ENCODE peak calls at places on chromosomes 7 and 10, in nine cellular contexts. V, I, M, U, H, C, D, T and P are unnamed samples.

GRCh38 chr10:47241256-47241655 is 58.7 kb upstream of the GDF10 start:
- DNase-seq in D (no peak), H (no peak), V (no peak), C (no peak), U (no peak), I (no peak), M (no peak), T (no peak), P (no peak)

GRCh38 chr7:42603496-42603895 is 308.4 kb downstream of the C7orf25 start:
- DNase-seq in U (no peak), M (no peak), I (no peak), H (no peak), C (peak; percentile 26), V (no peak), D (no peak), T (no peak), P (no peak)

GRCh38 chr10:124416733-124417132 is 2.0 kb downstream of the OAT start:
- DNase-seq in M (no peak), V (no peak), C (peak; percentile 83), U (no peak), H (no peak), T (no peak), I (no peak), D (no peak), P (no peak)

GRCh38 chr10:73044378-73045285 is 52.0 kb downstream of the P4HA1 start:
- DNase-seq in T (no peak), H (peak; percentile 44), U (no peak), C (peak; percentile 100), I (no peak), D (no peak), V (no peak), M (no peak), P (no peak)

GRCh38 chr7:47556511-47557180 is 25.3 kb downstream of the TNS3 start:
- DNase-seq in M (no peak), V (no peak), D (no peak), I (peak; percentile 55), U (no peak), T (no peak), C (peak; percentile 50), H (no peak), P (no peak)

GRCh38 chr7:128791121-128791967 is 424 bp upstream of the CCDC136 start:
- DNase-seq in D (peak; percentile 85), M (peak; percentile 65), V (peak; percentile 47), H (peak; percentile 67), C (peak; percentile 57), U (no peak), I (peak; percentile 93), T (peak; percentile 87), P (peak; percentile 79)

GRCh38 chr10:101848408-101848807 is 4.8 kb upstream of the KCNIP2 start:
- DNase-seq in H (no peak), M (no peak), C (peak; percentile 49), T (no peak), I (no peak), V (no peak), U (no peak), D (no peak), P (no peak)

GRCh38 chr7:5296627-5297226 is 14.0 kb downstream of the SLC29A4 start:
- DNase-seq in H (peak; percentile 58), M (no peak), V (no peak), U (no peak), T (peak; percentile 32), C (peak; percentile 48), D (no peak), I (no peak), P (no peak)

GRCh38 chr7:106050743-106051110 is 61.4 kb downstream of the SYPL1 start:
- DNase-seq in I (no peak), C (peak; percentile 80), V (no peak), D (no peak), H (no peak), M (peak; percentile 88), T (peak; percentile 64), U (no peak), P (no peak)

GRCh38 chr7:43669286-43670081 is 59.8 kb downstream of the COA1 start:
- DNase-seq in I (no peak), V (no peak), T (no peak), H (no peak), M (no peak), C (no peak), D (no peak), U (no peak), P (no peak)

GRCh38 chr7:3408814-3409595 is 108.0 kb downstream of the SDK1 start:
- DNase-seq in D (no peak), C (no peak), M (no peak), I (no peak), H (no peak), T (no peak), V (no peak), U (no peak), P (no peak)

GRCh38 chr10:6314620-6315205 is 112.0 kb downstream of the PFKFB3 start:
- DNase-seq in D (no peak), M (no peak), C (peak; percentile 63), I (no peak), T (peak; percentile 77), V (peak; percentile 32), H (no peak), U (no peak), P (no peak)

GRCh38 chr7:23955145-23955544 is 245.1 kb downstream of the STK31 start:
- DNase-seq in H (no peak), C (peak; percentile 55), D (no peak), V (no peak), M (no peak), I (no peak), T (no peak), U (no peak), P (no peak)

GRCh38 chr10:103466734-103467133 is 8.0 kb upstream of the CALHM1 start:
- DNase-seq in C (no peak), D (no peak), H (no peak), V (no peak), I (no peak), U (no peak), T (no peak), M (no peak), P (no peak)
- H3K27ac ChIP-seq in C (no peak overlapping the region), D (no peak overlapping the region), H (no peak overlapping the region), V (no peak overlapping the region), I (no peak overlapping the region), U (no peak overlapping the region), T (no peak overlapping the region), M (no peak overlapping the region), P (no peak overlapping the region)

GRCh38 chr10:56116684-56117083 is 244.4 kb downstream of the ZWINT start:
- DNase-seq in V (no peak), T (peak; percentile 9), U (no peak), D (no peak), H (no peak), C (peak; percentile 57), I (no peak), M (no peak), P (no peak)
- TF ChIP-seq CTCF in V (no peak), T (peak; percentile 47), U (no peak), D (no peak), H (no peak), C (peak; percentile 85), I (no peak), M (no peak), P (no peak)

GRCh38 chr10:96285331-96285752 is 14.0 kb upstream of the BLNK start:
- DNase-seq in T (no peak), H (no peak), V (no peak), U (no peak), D (no peak), C (no peak), I (no peak), M (no peak), P (no peak)

GRCh38 chr10:96290368-96291133 is 13.7 kb upstream of the DNTT start:
- DNase-seq in M (no peak), H (no peak), I (no peak), D (no peak), U (no peak), V (no peak), C (no peak), T (no peak), P (no peak)

GRCh38 chr10:96289218-96289910 is 14.9 kb upstream of the DNTT start:
- DNase-seq in T (no peak), H (no peak), D (no peak), U (no peak), M (no peak), I (no peak), C (no peak), V (no peak), P (no peak)

GRCh38 chr10:96287392-96288105 is 16.2 kb upstream of the BLNK start:
- DNase-seq in U (no peak), M (no peak), I (no peak), V (no peak), H (no peak), D (no peak), T (peak; percentile 59), C (no peak), P (no peak)

GRCh38 chr10:96288151-96288621 is 16.0 kb upstream of the DNTT start:
- DNase-seq in I (no peak), U (no peak), M (no peak), T (no peak), H (no peak), C (no peak), V (no peak), D (no peak), P (no peak)
- H3K27ac ChIP-seq in I (no peak overlapping the region), U (no peak overlapping the region), M (no peak overlapping the region), T (peak overlapping the region; percentile 74), H (no peak overlapping the region), C (no peak overlapping the region), V (no peak overlapping the region), D (peak overlapping the region; percentile 4), P (no peak overlapping the region)

DNA sequence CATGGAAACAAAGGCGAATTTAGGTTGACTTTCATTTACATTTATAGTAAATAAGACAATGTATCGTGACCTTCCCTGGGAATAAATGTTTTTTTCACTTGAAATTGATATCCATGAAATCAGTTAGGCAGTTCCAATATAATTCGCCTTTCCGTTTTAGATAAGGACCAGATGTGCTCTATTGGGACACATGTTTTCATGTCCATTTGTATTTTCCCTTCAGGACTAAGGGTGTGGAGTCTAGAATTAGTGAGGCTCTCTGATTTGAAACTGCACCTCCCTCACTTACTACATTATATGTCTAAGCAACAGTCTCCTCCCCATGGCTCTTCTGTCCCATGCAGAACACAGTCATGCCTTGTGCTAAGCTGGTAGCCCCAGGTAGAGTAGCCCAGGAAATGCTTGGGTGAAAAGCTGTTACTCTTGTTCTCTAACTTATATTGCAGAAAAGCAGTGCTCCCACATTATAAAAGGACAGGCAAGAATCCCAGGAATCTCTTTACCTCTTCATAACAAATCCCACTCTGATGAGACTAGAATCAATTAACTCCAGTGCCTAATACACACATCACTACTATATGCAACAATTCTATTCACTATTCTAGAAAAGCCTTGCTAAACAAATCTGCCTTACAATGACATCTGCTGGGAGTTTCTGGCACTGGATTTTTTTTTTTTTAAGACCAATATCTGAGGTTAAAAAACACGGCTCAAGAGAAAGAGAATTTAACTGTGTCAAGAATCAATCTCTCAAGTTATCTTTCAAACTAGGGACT is 293.9 kb downstream of the SNX13 start:
- DNase-seq in U (no peak), V (no peak), D (no peak), H (peak; percentile 34), C (peak; percentile 54), T (peak; percentile 37), M (no peak), I (no peak), P (no peak)
- TF ChIP-seq CTCF in U (no peak), V (no peak), D (peak; percentile 40), H (peak; percentile 54), C (peak; percentile 77), T (peak; percentile 67), M (peak; percentile 52), I (peak; percentile 35), P (peak; percentile 46)